ENCODE peak calls at places on chromosomes 4 and X, in seven cellular contexts. R is iPS-NIHi11, H is NCI-H1436, W is C1 segment of cervical spinal cord, K is esophagus squamous epithelium, B is AG04449, M is heart right ventricle. O is an unnamed sample.

GRCh38 chr4:163331629-163332360 is 601 bp downstream of the NPY1R start:
- DNase-seq in R (peak; percentile 68), H (no peak), W (no peak), K (no peak), B (no peak), M (no peak), O (no peak)

GRCh38 chr4:119865389-119865788 is 201.3 kb downstream of the MAD2L1 start:
- DNase-seq in R (no peak), H (no peak), W (no peak), K (no peak), B (no peak), M (no peak), O (no peak)

GRCh38 chr4:52995341-52996030 is 133.4 kb downstream of the RASL11B start:
- DNase-seq in R (no peak), H (no peak), W (no peak), K (no peak), B (no peak), M (no peak), O (no peak)

GRCh38 chr4:2827874-2828751 is 15.5 kb upstream of the ADD1 start:
- DNase-seq in R (no peak), H (no peak), W (no peak), K (no peak), B (no peak), M (no peak), O (no peak)

GRCh38 chrX:340641-341423 is 22.2 kb upstream of the GTPBP6 start:
- DNase-seq in R (no peak), H (no peak), W (no peak), K (no peak), B (no peak), M (no peak), O (no peak)

GRCh38 chr4:105194328-105195231 is 47.9 kb downstream of the TET2 start:
- DNase-seq in R (no peak), H (no peak), W (no peak), K (no peak), B (no peak), M (no peak), O (no peak)

GRCh38 chr4:148120216-148120615 is 322.0 kb downstream of the NR3C2 start:
- DNase-seq in R (no peak), H (no peak), W (no peak), K (no peak), B (no peak), M (no peak), O (no peak)

GRCh38 chr4:73573794-73574528 is 46.3 kb downstream of the RASSF6 start:
- DNase-seq in R (peak; percentile 72), H (peak; percentile 84), W (no peak), K (no peak), B (peak; percentile 10), M (peak; percentile 36), O (no peak)

GRCh38 chr4:100294356-100294755 is 104.1 kb upstream of the DDIT4L start:
- DNase-seq in R (no peak), H (no peak), W (no peak), K (no peak), B (peak; percentile 9), M (no peak), O (no peak)

GRCh38 chr4:15116509-15117079 is 114.3 kb downstream of the CPEB2 start:
- DNase-seq in R (no peak), H (no peak), W (no peak), K (no peak), B (no peak), M (no peak), O (no peak)

GRCh38 chrX:107632291-107632690 is 4.0 kb downstream of the PRPS1 start:
- DNase-seq in R (no peak), H (no peak), W (no peak), K (no peak), B (no peak), M (peak; percentile 8), O (no peak)

GRCh38 chrX:16946971-16947562 is 609 bp downstream of the REPS2 start:
- DNase-seq in R (no peak), H (no peak), W (no peak), K (no peak), B (no peak), M (no peak), O (no peak)

GRCh38 chrX:57367649-57368048 is 81.1 kb downstream of the FAAH2 start:
- DNase-seq in R (no peak), H (no peak), W (no peak), K (no peak), B (no peak), M (no peak), O (no peak)

GRCh38 chr4:128600996-128601857 is 208.3 kb upstream of the JADE1 start:
- DNase-seq in R (peak; percentile 44), H (peak; percentile 68), W (no peak), K (no peak), B (peak; percentile 82), M (peak; percentile 45), O (no peak)

GRCh38 chr4:32841217-32841616 is 2121.0 kb downstream of the PCDH7 start:
- DNase-seq in R (no peak), H (no peak), W (no peak), K (no peak), B (no peak), M (no peak), O (no peak)

GRCh38 chrX:49071877-49072711 is 1.7 kb downstream of the PRAF2 start:
- DNase-seq in R (peak; percentile 64), H (no peak), W (peak; percentile 9), K (no peak), B (no peak), M (peak; percentile 72), O (peak; percentile 22)

GRCh38 chr4:70425306-70425705 is 27.6 kb downstream of the OPRPN start:
- DNase-seq in R (no peak), H (no peak), W (no peak), K (no peak), B (no peak), M (no peak), O (no peak)

GRCh38 chrX:13837290-13837745 is 20.4 kb upstream of the GPM6B start:
- DNase-seq in R (no peak), H (no peak), W (no peak), K (no peak), B (no peak), M (no peak), O (no peak)

GRCh38 chr4:67436742-67437141 is 108.6 kb downstream of the CENPC start:
- DNase-seq in R (no peak), H (no peak), W (no peak), K (no peak), B (no peak), M (no peak), O (no peak)

GRCh38 chr4:40299126-40299525 is 36.0 kb upstream of the CHRNA9 start:
- DNase-seq in R (no peak), H (no peak), W (no peak), K (no peak), B (no peak), M (no peak), O (no peak)

GRCh38 chrX:94288325-94288724 is 614.3 kb downstream of the FAM133A start:
- DNase-seq in R (no peak), H (no peak), W (no peak), K (no peak), B (no peak), M (no peak), O (no peak)

GRCh38 chr4:113759696-113760093 is 1.8 kb downstream of the CAMK2D start:
- DNase-seq in R (no peak), H (no peak), W (no peak), K (no peak), B (no peak), M (no peak), O (no peak)

GRCh38 chrX:110125435-110125834 is 122.5 kb downstream of the TMEM164 start:
- DNase-seq in R (peak; percentile 8), H (peak; percentile 26), W (no peak), K (no peak), B (no peak), M (no peak), O (no peak)

GRCh38 chr4:4858527-4858926 is 938 bp upstream of the MSX1 start:
- DNase-seq in R (no peak), H (no peak), W (no peak), K (no peak), B (no peak), M (no peak), O (no peak)

GRCh38 chrX:78452356-78452755 is 124.9 kb upstream of the CYSLTR1 start:
- DNase-seq in R (no peak), H (no peak), W (no peak), K (no peak), B (no peak), M (no peak), O (no peak)

GRCh38 chrX:150772150-150772970 is 79.2 kb downstream of the MTMR1 start:
- DNase-seq in R (peak; percentile 87), H (peak; percentile 58), W (peak; percentile 59), K (peak; percentile 9), B (no peak), M (peak; percentile 59), O (no peak)

GRCh38 chr4:106270708-106271107 is 45.3 kb downstream of the TBCK start:
- DNase-seq in R (no peak), H (no peak), W (no peak), K (no peak), B (no peak), M (no peak), O (no peak)

GRCh38 chrX:153595859-153596857 is 2.8 kb downstream of the CCNQ start:
- DNase-seq in R (no peak), H (no peak), W (no peak), K (no peak), B (no peak), M (no peak), O (no peak)